ENCODE peak calls at places on chromosomes 4 and X, in four cellular contexts. R is CD8-positive, alpha-beta T cell; I is adipocyte; K is CD4-positive, alpha-beta T cell. J is an unnamed sample. For H3K9me3, the result is how much of the 10 kb centered on the place peaks cover.

GRCh38 chrX:28391528-28391927 is 195.7 kb upstream of the IL1RAPL1 start:
- DNase-seq in R (no peak), I (no peak), K (no peak), J (no peak)

GRCh38 chr4:99693164-99693563 is 35.5 kb upstream of the C4orf54 start:
- DNase-seq in R (no peak), I (no peak), K (no peak), J (no peak)

GRCh38 chr4:64121803-64122202 is 287.4 kb downstream of the TECRL start:
- DNase-seq in R (no peak), I (no peak), K (no peak), J (no peak)

GRCh38 chrX:74493806-74494205 is 72.5 kb downstream of the SLC16A2 start:
- DNase-seq in R (no peak), I (no peak), K (no peak), J (no peak)

GRCh38 chr4:79917246-79917645 is 155.8 kb downstream of the ANTXR2 start:
- DNase-seq in R (peak), I (peak), K (peak), J (peak)

GRCh38 chr4:51843309-51844156 is 580 bp downstream of the DCUN1D4 start:
- DNase-seq in R (peak), I (peak), K (peak), J (peak)

GRCh38 chrX:18855919-18856644 is 127.8 kb downstream of the PHKA2 start:
- DNase-seq in R (no peak), I (no peak), K (no peak), J (no peak)

GRCh38 chr4:6917445-6918241 is 8.0 kb downstream of the TBC1D14 start:
- DNase-seq in R (no peak), I (peak), K (no peak), J (no peak)

GRCh38 chr4:8248091-8248490 is 21.5 kb upstream of the HTRA3 start:
- DNase-seq in R (no peak), I (peak), K (no peak), J (no peak)

GRCh38 chrX:9253211-9253610 is 211.6 kb upstream of the TBL1X start:
- DNase-seq in R (no peak), I (no peak), K (no peak), J (no peak)

GRCh38 chr4:3263053-3263958 is 14.3 kb downstream of the MSANTD1 start:
- DNase-seq in R (no peak), I (no peak), K (no peak), J (no peak)

GRCh38 chr4:79913581-79913980 is 159.4 kb downstream of the ANTXR2 start:
- DNase-seq in R (no peak), I (peak), K (no peak), J (no peak)

GRCh38 chr4:106763044-106763443 is 273.1 kb downstream of the DKK2 start:
- DNase-seq in R (no peak), I (peak), K (no peak), J (no peak)

GRCh38 chr4:107900067-107900466 is 31.3 kb upstream of the CYP2U1 start:
- DNase-seq in R (no peak), I (no peak), K (no peak), J (no peak)

GRCh38 chr4:153114771-153115321 is 89.4 kb upstream of the TRIM2 start:
- DNase-seq in R (peak), I (peak), K (peak), J (peak)

GRCh38 chr4:114495471-114495928 is 103.1 kb upstream of the UGT8 start:
- DNase-seq in R (no peak), I (no peak), K (no peak), J (no peak)

GRCh38 chrX:27599928-27600327 is 9.8 kb downstream of the DCAF8L2 start:
- DNase-seq in R (no peak), I (peak), K (no peak), J (no peak)

GRCh38 chr4:123603165-123603564 is 206.6 kb downstream of the SPRY1 start:
- DNase-seq in R (no peak), I (no peak), K (no peak), J (no peak)

GRCh38 chrX:27438937-27439336 is 24.2 kb downstream of the PPP4R3C start:
- DNase-seq in R (no peak), I (no peak), K (no peak), J (no peak)

GRCh38 chr4:21543514-21543913 is 405.1 kb downstream of the KCNIP4 start:
- DNase-seq in R (no peak), I (no peak), K (no peak), J (no peak)

GRCh38 chr4:11843927-11844326 is 415.2 kb upstream of the HS3ST1 start:
- DNase-seq in R (no peak), I (no peak), K (no peak), J (no peak)

GRCh38 chrX:119895843-119896326 is at the start of gene AKAP14:
- DNase-seq in R (no peak), I (no peak), K (no peak), J (no peak)

GRCh38 chr4:86011117-86011516 is 348.7 kb downstream of the MAPK10 start:
- DNase-seq in R (no peak), I (peak), K (no peak), J (no peak)

GRCh38 chr4:94419956-94420355 is 31.8 kb upstream of the PDLIM5 start:
- DNase-seq in R (no peak), I (peak), K (no peak), J (no peak)

GRCh38 chrX:139932077-139932900 is 564 bp downstream of the ATP11C start:
- DNase-seq in R (peak), I (peak), K (no peak), J (peak)

GRCh38 chrX:42976729-42977366 is 198.9 kb upstream of the PPP1R2C start:
- DNase-seq in R (no peak), I (no peak), K (no peak), J (no peak)

GRCh38 chr4:95155759-95156451 is 392.9 kb downstream of the UNC5C start:
- DNase-seq in R (no peak), I (peak), K (no peak), J (no peak)

GRCh38 chrX:9311411-9312160 is 153.3 kb upstream of the TBL1X start:
- DNase-seq in R (no peak), I (no peak), K (no peak), J (no peak)

GRCh38 chr4:6961496-6962210 is 52.0 kb downstream of the TBC1D14 start:
- DNase-seq in R (no peak), I (no peak), K (no peak), J (no peak)

GRCh38 chr4:187090401-187090800 is 366.7 kb upstream of the FAT1 start:
- DNase-seq in R (no peak), I (peak), K (no peak), J (no peak)

GRCh38 chrX:54978448-54978847 is 15.5 kb downstream of the PFKFB1 start:
- DNase-seq in R (no peak), I (no peak), K (no peak), J (no peak)

GRCh38 chr4:40325406-40326019 is 9.6 kb upstream of the CHRNA9 start:
- DNase-seq in R (peak), I (peak), K (peak), J (peak)

GRCh38 chr4:123517971-123518370 is 121.4 kb downstream of the SPRY1 start:
- DNase-seq in R (no peak), I (no peak), K (no peak), J (no peak)

GRCh38 chrX:34943235-34943634 is 639 bp downstream of the FAM47B start:
- DNase-seq in R (no peak), I (no peak), K (no peak), J (no peak)

GRCh38 chr4:70473691-70474090 is 1.7 kb downstream of the MUC7 start:
- DNase-seq in R (no peak), I (peak), K (no peak), J (no peak)

GRCh38 chr4:78784255-78784654 is 8.1 kb downstream of the BMP2K start:
- DNase-seq in R (no peak), I (peak), K (no peak), J (no peak)

GRCh38 chr4:183350317-183351071 is 28.3 kb upstream of the CLDN24 start:
- DNase-seq in R (no peak), I (no peak), K (no peak), J (no peak)

GRCh38 chrX:28854637-28855036 is 267.4 kb downstream of the IL1RAPL1 start:
- DNase-seq in R (no peak), I (no peak), K (no peak), J (no peak)

GRCh38 chrX:77953708-77954107 is 15.7 kb downstream of the PGAM4 start:
- DNase-seq in R (no peak), I (peak), K (no peak), J (no peak)

GRCh38 chrX:134431894-134432293 is 28.1 kb upstream of the HPRT1 start:
- DNase-seq in R (no peak), I (peak), K (no peak), J (no peak)

GRCh38 chr4:67014592-67014991 is 530.7 kb downstream of the CENPC start:
- DNase-seq in R (no peak), I (no peak), K (no peak), J (no peak)

GRCh38 chr4:67019670-67020069 is 525.6 kb downstream of the CENPC start:
- DNase-seq in R (no peak), I (peak), K (no peak), J (no peak)

DNA sequence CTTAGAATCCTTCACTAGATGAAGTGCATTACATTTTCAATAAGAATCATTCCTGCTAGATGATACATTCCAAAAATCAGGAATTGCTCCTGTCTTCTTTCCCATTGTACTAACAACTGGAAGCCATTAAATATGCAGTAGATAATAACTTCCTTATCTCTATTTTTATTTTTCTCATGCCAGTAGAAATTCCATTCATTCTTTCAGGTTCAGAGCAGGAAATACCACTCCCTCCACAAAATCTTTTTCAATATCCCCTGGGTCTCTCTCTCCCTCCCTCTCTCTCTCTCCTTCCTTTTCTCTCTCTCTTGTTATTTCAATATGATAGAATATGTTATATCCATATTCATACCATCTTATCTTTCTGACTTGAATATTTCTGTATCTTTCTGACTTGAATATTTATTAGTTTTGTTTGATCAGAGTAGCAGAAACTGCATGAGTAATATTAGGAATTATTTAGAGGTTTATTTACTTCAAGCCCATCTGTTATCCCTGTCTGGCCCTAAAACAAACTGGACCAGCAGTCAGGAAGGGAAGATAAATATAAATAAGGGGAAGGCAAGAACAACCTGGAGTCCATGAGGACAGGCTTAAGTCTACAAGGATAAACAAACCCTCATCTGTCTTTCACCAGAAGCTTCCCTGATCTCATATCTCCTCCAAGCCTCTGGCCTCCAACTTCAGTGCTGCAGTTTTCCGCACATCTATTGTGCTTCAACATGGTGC is 525.1 kb downstream of the CENPC start:
- DNase-seq in R (no peak), I (peak), K (no peak), J (no peak)
- H3K9me3 ChIP-seq in R (under half), I (under half), K (under half), J (under half)

GRCh38 chrX:20427173-20427770 is 160.6 kb upstream of the RPS6KA3 start:
- DNase-seq in R (no peak), I (no peak), K (no peak), J (no peak)

GRCh38 chrX:20433376-20433775 is 166.7 kb upstream of the RPS6KA3 start:
- DNase-seq in R (no peak), I (no peak), K (no peak), J (no peak)

GRCh38 chrX:20432048-20432447 is 165.3 kb upstream of the RPS6KA3 start:
- DNase-seq in R (no peak), I (no peak), K (no peak), J (no peak)

GRCh38 chrX:20432746-20433374 is 166.2 kb upstream of the RPS6KA3 start:
- DNase-seq in R (no peak), I (no peak), K (no peak), J (no peak)

GRCh38 chrX:20431486-20431885 is 164.8 kb upstream of the RPS6KA3 start:
- DNase-seq in R (no peak), I (no peak), K (no peak), J (no peak)
- H3K9me3 ChIP-seq in R (under half), I (under half), K (under half), J (under half)

GRCh38 chr4:139814285-139815015 is 148.8 kb downstream of the MGST2 start:
- DNase-seq in R (no peak), I (no peak), K (no peak), J (no peak)
- H3K9me3 ChIP-seq in R (under half), I (under half), K (under half), J (under half)

GRCh38 chrX:15401373-15401772 is 17.2 kb upstream of the VEGFD start:
- DNase-seq in R (no peak), I (peak), K (no peak), J (no peak)
- H3K9me3 ChIP-seq in R (under half), I (under half), K (under half), J (under half)

GRCh38 chr4:1400861-1401408 is 5.3 kb downstream of the NKX1-1 start:
- DNase-seq in R (no peak), I (no peak), K (no peak), J (no peak)
- H3K9me3 ChIP-seq in R (under half), I (under half), K (under half), J (under half)

GRCh38 chr4:166838975-166839614 is 395.2 kb downstream of the SPOCK3 start:
- DNase-seq in R (no peak), I (no peak), K (no peak), J (no peak)
- H3K9me3 ChIP-seq in R (under half), I (under half), K (under half), J (under half)

DNA sequence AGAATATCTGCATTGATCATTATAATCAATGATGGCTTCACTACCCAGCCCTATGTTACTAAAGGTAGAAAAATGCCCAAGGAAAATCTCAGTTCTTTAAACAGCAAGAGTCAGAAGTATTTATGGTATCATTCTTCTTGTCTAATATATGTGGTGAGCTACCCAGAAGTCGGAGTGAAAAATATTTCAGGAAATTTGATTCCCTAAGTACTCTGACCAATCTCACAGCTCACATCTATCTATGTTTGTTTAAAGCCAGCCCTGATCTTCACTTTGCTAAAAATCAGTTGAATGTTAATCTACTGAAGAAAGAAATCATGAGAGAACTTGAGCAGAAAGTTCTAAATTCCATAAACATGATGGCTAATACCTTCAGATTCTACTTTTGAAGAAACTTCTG is 522.9 kb upstream of the SLIT2 start:
- DNase-seq in R (no peak), I (no peak), K (no peak), J (no peak)
- H3K9me3 ChIP-seq in R (under half), I (under half), K (under half), J (under half)

DNA sequence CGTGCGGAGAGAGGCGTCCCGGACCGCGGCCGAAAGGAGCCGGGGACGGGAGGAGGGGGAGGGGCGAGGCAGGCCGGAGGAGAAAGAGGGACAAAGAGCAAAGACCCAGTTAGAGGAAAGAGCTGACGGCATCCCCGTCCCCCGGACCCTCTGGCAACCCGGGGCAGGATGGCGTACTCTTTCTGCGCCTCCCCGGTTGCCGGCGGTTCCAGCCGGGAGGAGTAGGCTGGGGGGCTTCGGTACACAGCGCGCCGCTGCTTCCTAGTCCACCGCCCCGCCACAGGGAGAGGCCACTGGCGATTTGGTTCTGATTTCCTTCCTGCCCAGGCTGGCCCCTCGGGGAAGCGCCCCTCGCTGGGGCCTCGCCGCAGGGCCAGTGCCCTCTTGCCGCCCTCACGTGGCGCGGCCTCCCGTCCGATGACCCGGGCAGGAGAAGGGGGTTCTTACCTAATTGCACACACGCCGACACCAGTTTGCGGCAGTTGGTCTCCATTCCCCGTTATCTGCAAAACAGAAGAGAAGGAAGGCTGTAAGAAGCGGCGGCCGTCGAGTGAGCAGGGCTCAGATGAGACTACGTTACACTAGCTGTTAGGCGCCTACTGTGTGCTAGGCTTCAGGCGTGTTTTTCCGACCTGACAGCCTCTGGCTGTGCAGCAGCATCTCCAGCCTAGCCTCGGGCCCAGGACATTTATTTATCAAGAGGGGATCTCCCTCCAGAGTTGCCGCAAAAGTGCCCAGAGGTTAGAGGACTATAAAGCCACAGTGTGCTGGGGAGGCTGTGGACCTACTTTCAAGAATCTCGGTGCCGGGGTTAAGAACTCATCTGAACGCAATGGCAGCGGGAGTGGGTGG is 9.9 kb upstream of the PITX2 start:
- DNase-seq in R (no peak), I (no peak), K (no peak), J (no peak)
- H3K9me3 ChIP-seq in R (under half), I (under half), K (under half), J (under half)

DNA sequence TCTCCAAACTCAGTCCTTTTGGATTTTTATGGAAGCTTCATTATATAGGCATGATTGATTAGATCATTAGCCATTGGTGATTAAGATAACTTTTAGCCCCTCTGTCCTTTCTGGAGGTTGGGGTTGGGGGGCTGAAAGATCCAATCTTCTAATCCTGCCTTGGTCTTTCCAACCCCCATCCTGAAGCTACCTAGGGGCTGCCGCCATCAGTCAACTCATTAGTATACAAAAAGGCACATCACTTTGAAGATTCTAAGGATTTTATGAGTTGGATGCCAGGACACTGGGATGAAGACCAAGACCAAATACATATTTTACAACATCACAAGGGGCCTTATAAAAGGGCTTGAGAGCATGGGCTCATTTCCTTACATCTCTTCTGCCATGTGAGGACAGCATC is 47.5 kb downstream of the CYTL1 start:
- DNase-seq in R (no peak), I (no peak), K (no peak), J (no peak)
- H3K9me3 ChIP-seq in R (under half), I (under half), K (under half), J (under half)

J was measured in T-helper 17 cell.